ENCODE peak calls at places on chromosome 4, in nine cellular contexts. Y, C, M, N, I, V, S, H and L are unnamed samples.

GRCh38 chr4:1981251-1982055 is 27.3 kb downstream of the NELFA start:
- DNase-seq in Y (no peak), C (no peak), M (peak; percentile 11), N (peak; percentile 65), I (peak; percentile 15), V (no peak), S (no peak), H (no peak), L (peak; percentile 63)

GRCh38 chr4:1792832-1793495 is at the start of gene FGFR3:
- DNase-seq in Y (no peak), C (no peak), M (no peak), N (peak; percentile 61), I (peak; percentile 54), V (peak; percentile 93), S (no peak), H (peak; percentile 44), L (peak; percentile 85)

GRCh38 chr4:98739718-98740117 is 81.3 kb upstream of the TSPAN5 start:
- DNase-seq in Y (no peak), C (no peak), M (no peak), N (no peak), I (no peak), V (no peak), S (no peak), H (no peak), L (no peak)

GRCh38 chr4:19659131-19659530 is 592.6 kb upstream of the SLIT2 start:
- DNase-seq in Y (no peak), C (no peak), M (no peak), N (no peak), I (no peak), V (no peak), S (no peak), H (no peak), L (no peak)

GRCh38 chr4:181465826-181466225 is 777.4 kb upstream of the TENM3 start:
- DNase-seq in Y (no peak), C (no peak), M (no peak), N (no peak), I (no peak), V (no peak), S (no peak), H (no peak), L (no peak)

GRCh38 chr4:140695483-140695882 is 60.7 kb downstream of the TBC1D9 start:
- DNase-seq in Y (no peak), C (no peak), M (no peak), N (no peak), I (no peak), V (no peak), S (no peak), H (no peak), L (no peak)

GRCh38 chr4:173535932-173536331 is 5.9 kb upstream of the HAND2 start:
- DNase-seq in Y (no peak), C (no peak), M (no peak), N (no peak), I (no peak), V (no peak), S (no peak), H (no peak), L (no peak)

GRCh38 chr4:1720163-1720983 is 750 bp downstream of the TMEM129 start:
- DNase-seq in Y (peak; percentile 33), C (no peak), M (peak; percentile 49), N (peak; percentile 60), I (no peak), V (no peak), S (no peak), H (peak; percentile 46), L (peak; percentile 77)

GRCh38 chr4:182704903-182705302 is 212.3 kb downstream of the DCTD start:
- DNase-seq in Y (no peak), C (no peak), M (no peak), N (peak; percentile 12), I (no peak), V (no peak), S (no peak), H (no peak), L (no peak)

GRCh38 chr4:71441186-71442169 is 102.7 kb downstream of the SLC4A4 start:
- DNase-seq in Y (no peak), C (no peak), M (peak; percentile 18), N (no peak), I (no peak), V (no peak), S (peak; percentile 10), H (peak; percentile 25), L (no peak)

GRCh38 chr4:132958457-132959263 is 190.4 kb upstream of the PCDH10 start:
- DNase-seq in Y (no peak), C (no peak), M (no peak), N (no peak), I (no peak), V (no peak), S (no peak), H (no peak), L (no peak)

GRCh38 chr4:181524455-181524854 is 718.7 kb upstream of the TENM3 start:
- DNase-seq in Y (no peak), C (no peak), M (no peak), N (no peak), I (no peak), V (no peak), S (no peak), H (no peak), L (no peak)

GRCh38 chr4:76716658-76717057 is 181.3 kb downstream of the SOWAHB start:
- DNase-seq in Y (no peak), C (no peak), M (no peak), N (no peak), I (no peak), V (no peak), S (no peak), H (no peak), L (no peak)